ENCODE peak calls at places on chromosome 20, in six cellular contexts. D is left lung, W is endothelial cell of umbilical vein, M is astrocyte, E is cardiac muscle cell, R is right cardiac atrium. U is an unnamed sample.

GRCh38 chr20:25629816-25630499 is 6.1 kb upstream of the NANP start:
- DNase-seq in E (no peak), R (no peak), D (no peak), W (no peak), M (peak), U (no peak)

GRCh38 chr20:35791823-35792222 is 20.0 kb downstream of the PHF20 start:
- DNase-seq in W (no peak), M (peak), E (peak), D (no peak), R (no peak), U (peak)

GRCh38 chr20:29873946-29874345 is 1383.5 kb upstream of the DEFB115 start:
- DNase-seq in M (peak), W (peak), R (peak), E (peak), D (peak), U (no peak)

GRCh38 chr20:37344506-37345338 is 1.2 kb upstream of the SRC start:
- DNase-seq in W (no peak), D (peak), R (no peak), M (no peak), E (no peak), U (no peak)

GRCh38 chr20:17142666-17143065 is 84.2 kb upstream of the PCSK2 start:
- DNase-seq in R (no peak), M (no peak), E (no peak), D (no peak), W (no peak), U (no peak)

GRCh38 chr20:35680464-35681183 is 15.9 kb upstream of the CPNE1 start:
- DNase-seq in D (no peak), W (no peak), R (no peak), M (no peak), E (no peak), U (no peak)

GRCh38 chr20:2230671-2231488 is 64.9 kb upstream of the TGM3 start:
- DNase-seq in D (no peak), W (no peak), R (no peak), E (no peak), M (no peak), U (peak)

GRCh38 chr20:56504373-56505005 is 20.1 kb upstream of the FAM209A start:
- DNase-seq in E (peak), D (no peak), M (no peak), R (no peak), W (no peak), U (no peak)

GRCh38 chr20:48686238-48687096 is 141.3 kb downstream of the PREX1 start:
- DNase-seq in E (peak), D (no peak), W (peak), R (peak), M (no peak), U (no peak)

GRCh38 chr20:62947532-62948300 is 4.8 kb upstream of the SLC17A9 start:
- DNase-seq in D (peak), W (no peak), R (no peak), M (no peak), E (no peak), U (no peak)

GRCh38 chr20:13915244-13915643 is 75.2 kb downstream of the SEL1L2 start:
- DNase-seq in E (no peak), D (no peak), M (no peak), W (no peak), R (no peak), U (no peak)

GRCh38 chr20:48148916-48149672 is 363.8 kb upstream of the SULF2 start:
- DNase-seq in W (no peak), D (no peak), M (no peak), R (no peak), E (no peak), U (no peak)

GRCh38 chr20:59515013-59515905 is 89.1 kb upstream of the PHACTR3 start:
- DNase-seq in R (peak), W (peak), M (peak), E (peak), D (peak), U (peak)

GRCh38 chr20:17712201-17712600 is 12.4 kb downstream of the BANF2 start:
- DNase-seq in D (no peak), R (no peak), W (no peak), M (no peak), E (no peak), U (peak)

GRCh38 chr20:38973107-38973506 is 11.0 kb downstream of the DHX35 start:
- DNase-seq in R (no peak), D (no peak), W (no peak), E (no peak), M (no peak), U (no peak)
- H3K27ac ChIP-seq in R (no peak), D (no peak), W (no peak), E (no peak), M (no peak), U (no peak)

GRCh38 chr20:10602141-10602660 is 71.6 kb downstream of the JAG1 start:
- DNase-seq in D (no peak), R (no peak), E (no peak), W (no peak), M (no peak), U (no peak)

GRCh38 chr20:10604865-10605440 is 68.8 kb downstream of the JAG1 start:
- DNase-seq in E (no peak), W (no peak), D (no peak), M (no peak), R (no peak), U (no peak)

GRCh38 chr20:10603971-10604864 is 69.6 kb downstream of the JAG1 start:
- DNase-seq in W (peak), M (peak), E (peak), R (peak), D (no peak), U (peak)

GRCh38 chr20:10605547-10606195 is 68.1 kb downstream of the JAG1 start:
- DNase-seq in R (no peak), W (no peak), D (no peak), E (no peak), M (no peak), U (no peak)

GRCh38 chr20:10603378-10603777 is 70.4 kb downstream of the JAG1 start:
- DNase-seq in E (no peak), R (no peak), M (no peak), W (no peak), D (no peak), U (no peak)
- H3K27ac ChIP-seq in E (peak), R (peak), M (peak), W (no peak), D (peak), U (peak)

GRCh38 chr20:3914446-3914845 is 25.3 kb downstream of the PANK2 start:
- DNase-seq in E (no peak), D (no peak), W (no peak), M (no peak), R (no peak), U (no peak)
- H3K27ac ChIP-seq in E (no peak), D (no peak), W (no peak), M (no peak), R (no peak), U (no peak)

DNA sequence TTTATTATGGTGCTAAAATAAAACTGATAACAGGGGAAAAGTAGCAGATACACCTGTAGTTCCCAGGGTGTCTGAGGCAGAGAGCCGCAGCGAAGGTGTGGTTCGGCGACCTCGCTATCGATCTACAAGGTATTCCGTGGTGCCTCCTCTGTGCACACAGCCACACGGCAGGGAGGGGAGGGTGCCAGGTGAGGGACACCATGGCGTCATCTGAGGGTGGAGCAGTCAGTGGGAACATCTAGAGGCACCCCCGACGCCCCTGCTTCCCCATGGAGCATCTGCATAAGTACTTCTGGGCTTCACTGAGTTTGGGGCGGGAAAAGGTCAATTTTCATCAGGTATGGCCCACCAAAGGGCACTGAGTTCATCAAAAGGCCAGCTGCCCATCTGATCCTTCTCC is 243.3 kb downstream of the TAF4 start:
- DNase-seq in W (no peak), D (peak), E (no peak), R (no peak), M (no peak), U (no peak)
- H3K27ac ChIP-seq in W (no peak), D (no peak), E (no peak), R (no peak), M (no peak), U (no peak)

GRCh38 chr20:53100476-53100911 is 128.3 kb downstream of the TSHZ2 start:
- DNase-seq in M (peak), R (no peak), D (no peak), W (no peak), E (peak), U (no peak)
- H3K27ac ChIP-seq in M (no peak), R (no peak), D (no peak), W (no peak), E (peak), U (no peak)

GRCh38 chr20:33685328-33686007 is 717 bp downstream of the E2F1 start:
- DNase-seq in E (no peak), W (peak), D (peak), M (no peak), R (no peak), U (peak)
- H3K27ac ChIP-seq in E (no peak), W (peak), D (peak), M (no peak), R (no peak), U (peak)

GRCh38 chr20:11063459-11063858 is 389.7 kb upstream of the JAG1 start:
- DNase-seq in E (no peak), R (no peak), W (no peak), M (no peak), D (no peak), U (no peak)

GRCh38 chr20:11067359-11067758 is 393.6 kb upstream of the JAG1 start:
- DNase-seq in W (no peak), D (no peak), E (no peak), M (no peak), R (no peak), U (no peak)

GRCh38 chr20:11059659-11060058 is 385.9 kb upstream of the JAG1 start:
- DNase-seq in W (no peak), E (no peak), R (no peak), M (no peak), D (no peak), U (no peak)

GRCh38 chr20:11060423-11061205 is 386.8 kb upstream of the JAG1 start:
- DNase-seq in E (no peak), R (no peak), M (no peak), W (peak), D (no peak), U (no peak)

DNA sequence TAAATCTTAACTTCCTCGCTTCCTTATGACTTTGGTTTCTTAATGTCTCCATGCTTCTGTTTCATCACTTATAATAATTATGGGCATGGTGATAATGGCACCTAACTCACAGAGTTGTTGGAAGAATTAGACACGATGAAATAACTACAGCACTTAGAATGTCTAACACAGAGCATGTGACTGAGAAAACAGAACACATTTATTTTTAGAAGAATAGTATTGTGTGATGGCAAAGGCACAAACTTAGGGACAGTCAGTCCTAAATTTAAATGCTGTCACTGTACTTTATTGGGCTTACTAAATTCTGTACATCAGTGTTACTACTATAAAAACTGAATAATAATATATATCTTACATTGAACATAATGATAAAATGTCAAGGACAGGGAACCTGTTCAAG is 391.1 kb upstream of the JAG1 start:
- DNase-seq in M (no peak), E (no peak), D (no peak), R (no peak), W (no peak), U (no peak)
- H3K27ac ChIP-seq in M (no peak), E (no peak), D (no peak), R (no peak), W (no peak), U (no peak)